ENCODE peak calls at places on chromosomes 7 and 10, in six cellular contexts. G is HS-5, H is fibroblast of gingiva, F is HEK293T, U is right lobe of liver, T is heart right ventricle. L is an unnamed sample.

GRCh38 chr10:47255033-47255813 is 44.8 kb upstream of the GDF10 start:
- DNase-seq in G (no peak), H (no peak), F (no peak), U (no peak), T (no peak), L (no peak)

GRCh38 chr10:124746992-124747391 is 2.8 kb upstream of the FAM53B start:
- DNase-seq in G (no peak), H (no peak), F (no peak), U (no peak), T (no peak), L (no peak)

GRCh38 chr10:44201656-44202055 is 183.2 kb downstream of the CXCL12 start:
- DNase-seq in G (no peak), H (no peak), F (no peak), U (no peak), T (no peak), L (no peak)

GRCh38 chr10:71127773-71128172 is 84.6 kb upstream of the UNC5B start:
- DNase-seq in G (no peak), H (no peak), F (no peak), U (no peak), T (no peak), L (no peak)

GRCh38 chr7:149615690-149616270 is 118.2 kb upstream of the ZNF746 start:
- DNase-seq in G (no peak), H (no peak), F (no peak), U (no peak), T (peak), L (no peak)

GRCh38 chr7:135441791-135442190 is 68.1 kb downstream of the CNOT4 start:
- DNase-seq in G (peak), H (no peak), F (no peak), U (no peak), T (no peak), L (no peak)

GRCh38 chr7:43872401-43873165 is 3.3 kb upstream of the MRPS24 start:
- DNase-seq in G (peak), H (peak), F (no peak), U (no peak), T (no peak), L (no peak)

GRCh38 chr7:142537760-142538159 is 211.5 kb upstream of the PRSS1 start:
- DNase-seq in G (no peak), H (no peak), F (no peak), U (no peak), T (no peak), L (no peak)

GRCh38 chr7:157021071-157021891 is 10.8 kb upstream of the MNX1 start:
- DNase-seq in G (no peak), H (no peak), F (no peak), U (no peak), T (no peak), L (no peak)

GRCh38 chr7:74479961-74480829 is 26.5 kb downstream of the GTF2IRD1 start:
- DNase-seq in G (no peak), H (peak), F (no peak), U (peak), T (peak), L (peak)

GRCh38 chr10:5971315-5971832 is 6.0 kb downstream of the IL15RA start:
- DNase-seq in G (no peak), H (no peak), F (no peak), U (peak), T (no peak), L (peak)

GRCh38 chr7:22364910-22365309 is 8.0 kb upstream of the RAPGEF5 start:
- DNase-seq in G (no peak), H (no peak), F (no peak), U (no peak), T (no peak), L (no peak)

GRCh38 chr10:85610381-85611092 is 756.1 kb downstream of the GRID1 start:
- DNase-seq in G (no peak), H (no peak), F (no peak), U (no peak), T (no peak), L (no peak)

GRCh38 chr10:21125471-21126228 is 228.5 kb upstream of the NEBL start:
- DNase-seq in G (no peak), H (no peak), F (no peak), U (no peak), T (no peak), L (no peak)

GRCh38 chr7:41870505-41871138 is 167.7 kb upstream of the INHBA start:
- DNase-seq in G (no peak), H (no peak), F (no peak), U (no peak), T (no peak), L (no peak)

GRCh38 chr7:44291066-44291732 is 34.2 kb downstream of the CAMK2B start:
- DNase-seq in G (no peak), H (no peak), F (no peak), U (peak), T (peak), L (peak)

GRCh38 chr7:128136215-128136597 is 104.9 kb upstream of the LEP start:
- DNase-seq in G (no peak), H (no peak), F (no peak), U (no peak), T (no peak), L (no peak)

GRCh38 chr7:106653488-106653887 is 7.5 kb downstream of the CCDC71L start:
- DNase-seq in G (no peak), H (no peak), F (no peak), U (no peak), T (no peak), L (no peak)

GRCh38 chr7:69452797-69453196 is 145.5 kb upstream of the AUTS2 start:
- DNase-seq in G (no peak), H (no peak), F (no peak), U (no peak), T (no peak), L (no peak)

GRCh38 chr10:76116523-76116922 is 685.1 kb downstream of the LRMDA start:
- DNase-seq in G (no peak), H (no peak), F (no peak), U (no peak), T (no peak), L (no peak)

GRCh38 chr7:74522281-74522905 is 68.7 kb downstream of the GTF2IRD1 start:
- DNase-seq in G (no peak), H (no peak), F (no peak), U (no peak), T (no peak), L (no peak)

GRCh38 chr10:48493083-48493871 is 111.6 kb downstream of the ARHGAP22 start:
- DNase-seq in G (no peak), H (no peak), F (no peak), U (no peak), T (no peak), L (peak)

GRCh38 chr10:49593998-49594397 is 16.1 kb upstream of the SLC18A3 start:
- DNase-seq in G (no peak), H (no peak), F (no peak), U (no peak), T (no peak), L (no peak)

GRCh38 chr7:139505563-139505962 is 17.9 kb upstream of the CLEC2L start:
- DNase-seq in G (no peak), H (no peak), F (peak), U (no peak), T (no peak), L (no peak)

L was measured in lower lobe of right lung.